ENCODE peak calls at places on chromosomes 16 and 17, in four cellular contexts. One of them, this sample, is unnamed.

GRCh38 chr16:28974007-28974436 is 556 bp upstream of the SPNS1 start:
- DNase-seq in lung: peak
- DNase-seq in HCT116: peak
- DNase-seq in WERI-Rb-1: peak
- DNase-seq in this sample: peak

GRCh38 chr17:61349350-61349749 is 50.3 kb upstream of the TBX2 start:
- DNase-seq in WERI-Rb-1: no peak
- DNase-seq in HCT116: no peak
- DNase-seq in lung: no peak
- DNase-seq in this sample: no peak

GRCh38 chr16:63983401-63983800 is 1138.5 kb downstream of the CDH11 start:
- DNase-seq in WERI-Rb-1: no peak
- DNase-seq in lung: no peak
- DNase-seq in HCT116: no peak
- DNase-seq in this sample: no peak

GRCh38 chr16:55815320-55815719 is 17.6 kb downstream of the CES1 start:
- DNase-seq in HCT116: no peak
- DNase-seq in WERI-Rb-1: no peak
- DNase-seq in lung: no peak
- DNase-seq in this sample: no peak

GRCh38 chr16:3952342-3953131 is 72.0 kb upstream of the CREBBP start:
- DNase-seq in WERI-Rb-1: peak
- DNase-seq in HCT116: no peak
- DNase-seq in lung: no peak
- DNase-seq in this sample: peak

GRCh38 chr17:62749926-62750325 is 58.2 kb downstream of the MARCHF10 start:
- DNase-seq in HCT116: no peak
- DNase-seq in lung: no peak
- DNase-seq in WERI-Rb-1: peak
- DNase-seq in this sample: no peak

GRCh38 chr16:81586421-81586820 is 141.8 kb downstream of the CMIP start:
- DNase-seq in HCT116: peak
- DNase-seq in WERI-Rb-1: no peak
- DNase-seq in lung: no peak
- DNase-seq in this sample: no peak

GRCh38 chr16:66295761-66296546 is 70.5 kb upstream of the CDH5 start:
- DNase-seq in lung: no peak
- DNase-seq in WERI-Rb-1: no peak
- DNase-seq in HCT116: no peak
- DNase-seq in this sample: no peak

GRCh38 chr16:12252616-12253015 is 276.1 kb downstream of the SNX29 start:
- DNase-seq in lung: no peak
- DNase-seq in HCT116: no peak
- DNase-seq in WERI-Rb-1: no peak
- DNase-seq in this sample: no peak

GRCh38 chr17:6422654-6423241 is 12.2 kb downstream of the AIPL1 start:
- DNase-seq in WERI-Rb-1: peak
- DNase-seq in HCT116: no peak
- DNase-seq in lung: no peak
- DNase-seq in this sample: no peak

GRCh38 chr16:9095998-9096397 is 4.6 kb downstream of the HAPSTR1 start:
- DNase-seq in lung: no peak
- DNase-seq in WERI-Rb-1: no peak
- DNase-seq in HCT116: no peak
- DNase-seq in this sample: no peak
- H3K4me3 ChIP-seq in lung: no peak
- H3K4me3 ChIP-seq in WERI-Rb-1: no peak
- H3K4me3 ChIP-seq in HCT116: no peak
- H3K4me3 ChIP-seq in this sample: no peak

GRCh38 chr16:13393816-13394215 is 492.4 kb downstream of the SHISA9 start:
- DNase-seq in HCT116: no peak
- DNase-seq in lung: no peak
- DNase-seq in WERI-Rb-1: no peak
- DNase-seq in this sample: no peak

GRCh38 chr16:13392341-13392740 is 490.9 kb downstream of the SHISA9 start:
- DNase-seq in HCT116: no peak
- DNase-seq in lung: no peak
- DNase-seq in WERI-Rb-1: no peak
- DNase-seq in this sample: no peak

GRCh38 chr16:13390986-13391305 is 489.5 kb downstream of the SHISA9 start:
- DNase-seq in HCT116: no peak
- DNase-seq in WERI-Rb-1: no peak
- DNase-seq in lung: no peak
- DNase-seq in this sample: no peak

GRCh38 chr16:13390093-13390985 is 488.9 kb downstream of the SHISA9 start:
- DNase-seq in HCT116: no peak
- DNase-seq in lung: no peak
- DNase-seq in WERI-Rb-1: no peak
- DNase-seq in this sample: no peak

DNA sequence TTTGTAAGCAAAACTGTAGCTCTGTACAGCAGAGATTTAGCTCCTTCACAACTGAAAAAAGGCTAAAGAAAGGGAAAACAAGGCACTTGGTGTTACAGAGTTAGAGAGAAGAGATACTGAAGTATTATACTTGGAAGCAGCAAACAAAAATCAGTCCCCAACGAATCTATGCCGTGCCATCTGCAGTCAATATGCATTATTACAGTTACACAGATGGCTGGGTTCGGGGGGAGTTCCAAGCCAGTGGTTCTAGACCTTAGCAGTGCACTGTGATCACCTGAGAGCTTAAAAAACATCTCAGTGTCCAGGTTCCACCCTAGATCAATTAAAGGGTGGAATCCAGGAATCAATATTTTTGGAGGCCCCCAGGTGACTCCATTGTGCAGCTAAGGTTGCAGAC is 489.9 kb downstream of the SHISA9 start:
- DNase-seq in WERI-Rb-1: no peak
- DNase-seq in lung: no peak
- DNase-seq in HCT116: no peak
- DNase-seq in this sample: no peak
- TF ChIP-seq CTCF in WERI-Rb-1: no peak
- TF ChIP-seq CTCF in lung: no peak
- TF ChIP-seq CTCF in HCT116: no peak
- TF ChIP-seq CTCF in this sample: no peak

GRCh38 chr17:50196826-50197225 is 4.6 kb downstream of the COL1A1 start:
- DNase-seq in lung: no peak
- DNase-seq in HCT116: no peak
- DNase-seq in WERI-Rb-1: no peak
- DNase-seq in this sample: peak

GRCh38 chr17:50198026-50198669 is 3.3 kb downstream of the COL1A1 start:
- DNase-seq in HCT116: peak
- DNase-seq in WERI-Rb-1: peak
- DNase-seq in lung: peak
- DNase-seq in this sample: peak

GRCh38 chr17:50194441-50195195 is 6.8 kb downstream of the COL1A1 start:
- DNase-seq in WERI-Rb-1: no peak
- DNase-seq in lung: no peak
- DNase-seq in HCT116: no peak
- DNase-seq in this sample: no peak

GRCh38 chr17:50195196-50195865 is 6.1 kb downstream of the COL1A1 start:
- DNase-seq in HCT116: no peak
- DNase-seq in WERI-Rb-1: no peak
- DNase-seq in lung: no peak
- DNase-seq in this sample: no peak

GRCh38 chr17:50196036-50196435 is 5.4 kb downstream of the COL1A1 start:
- DNase-seq in lung: no peak
- DNase-seq in HCT116: no peak
- DNase-seq in WERI-Rb-1: no peak
- DNase-seq in this sample: peak
- H3K27ac ChIP-seq in lung: no peak
- H3K27ac ChIP-seq in HCT116: no peak
- H3K27ac ChIP-seq in WERI-Rb-1: no peak
- H3K27ac ChIP-seq in this sample: peak

DNA sequence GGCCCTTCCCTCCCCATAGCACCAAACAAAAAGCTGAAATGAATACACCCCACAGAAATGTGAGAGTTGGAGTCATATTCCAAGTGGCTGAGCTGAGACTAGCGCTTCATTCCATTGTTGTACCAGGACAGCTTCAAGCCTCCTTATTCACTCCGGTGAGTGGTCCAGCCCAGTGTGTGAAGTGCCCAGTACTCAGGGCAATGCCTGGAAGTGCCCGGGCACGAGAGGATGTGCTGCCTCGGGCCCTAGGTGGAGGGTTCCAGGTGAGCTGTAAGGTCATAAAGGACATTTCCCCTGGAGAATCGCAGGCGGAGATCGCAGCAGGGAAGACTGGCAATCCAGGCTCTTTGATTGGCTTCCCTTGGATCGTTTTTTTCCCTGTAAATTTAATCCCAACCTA is 5.4 kb upstream of the CYLD start:
- DNase-seq in lung: no peak
- DNase-seq in HCT116: no peak
- DNase-seq in WERI-Rb-1: no peak
- DNase-seq in this sample: no peak
- H3K4me3 ChIP-seq in lung: no peak
- H3K4me3 ChIP-seq in HCT116: no peak
- H3K4me3 ChIP-seq in WERI-Rb-1: no peak
- H3K4me3 ChIP-seq in this sample: no peak

GRCh38 chr16:527015-527903 is at the start of gene CAPN15:
- DNase-seq in HCT116: peak
- DNase-seq in lung: peak
- DNase-seq in WERI-Rb-1: peak
- DNase-seq in this sample: peak
- TF ChIP-seq CTCF in HCT116: no peak
- TF ChIP-seq CTCF in lung: no peak
- TF ChIP-seq CTCF in WERI-Rb-1: no peak
- TF ChIP-seq CTCF in this sample: peak

GRCh38 chr17:40472733-40473452 is 28.5 kb downstream of the TNS4 start:
- DNase-seq in lung: no peak
- DNase-seq in HCT116: no peak
- DNase-seq in WERI-Rb-1: no peak
- DNase-seq in this sample: no peak

GRCh38 chr17:40474419-40475002 is 26.9 kb downstream of the TNS4 start:
- DNase-seq in HCT116: no peak
- DNase-seq in WERI-Rb-1: peak
- DNase-seq in lung: no peak
- DNase-seq in this sample: no peak

GRCh38 chr17:40473573-40474365 is 27.7 kb downstream of the TNS4 start:
- DNase-seq in lung: no peak
- DNase-seq in WERI-Rb-1: no peak
- DNase-seq in HCT116: no peak
- DNase-seq in this sample: no peak

GRCh38 chr17:40469805-40470675 is 26.8 kb downstream of the IGFBP4 start:
- DNase-seq in HCT116: no peak
- DNase-seq in WERI-Rb-1: no peak
- DNase-seq in lung: no peak
- DNase-seq in this sample: no peak

GRCh38 chr17:40471856-40472732 is 28.8 kb downstream of the IGFBP4 start:
- DNase-seq in lung: no peak
- DNase-seq in HCT116: no peak
- DNase-seq in WERI-Rb-1: no peak
- DNase-seq in this sample: no peak
- H3K27ac ChIP-seq in lung: no peak
- H3K27ac ChIP-seq in HCT116: no peak
- H3K27ac ChIP-seq in WERI-Rb-1: peak
- H3K27ac ChIP-seq in this sample: peak

GRCh38 chr16:20901441-20902112 is 1.0 kb downstream of the LYRM1 start:
- DNase-seq in WERI-Rb-1: peak
- DNase-seq in lung: peak
- DNase-seq in HCT116: no peak
- DNase-seq in this sample: peak

GRCh38 chr16:20903116-20903888 is 2.7 kb downstream of the LYRM1 start:
- DNase-seq in lung: no peak
- DNase-seq in WERI-Rb-1: no peak
- DNase-seq in HCT116: no peak
- DNase-seq in this sample: no peak

GRCh38 chr16:20901068-20901440 is 483 bp downstream of the LYRM1 start:
- DNase-seq in HCT116: no peak
- DNase-seq in lung: no peak
- DNase-seq in WERI-Rb-1: no peak
- DNase-seq in this sample: no peak

GRCh38 chr16:20903889-20904506 is 3.4 kb downstream of the LYRM1 start:
- DNase-seq in lung: no peak
- DNase-seq in HCT116: no peak
- DNase-seq in WERI-Rb-1: no peak
- DNase-seq in this sample: no peak

GRCh38 chr16:20902426-20902825 is 1.9 kb downstream of the LYRM1 start:
- DNase-seq in HCT116: no peak
- DNase-seq in lung: no peak
- DNase-seq in WERI-Rb-1: peak
- DNase-seq in this sample: no peak
- H3K4me3 ChIP-seq in HCT116: no peak
- H3K4me3 ChIP-seq in lung: no peak
- H3K4me3 ChIP-seq in WERI-Rb-1: peak
- H3K4me3 ChIP-seq in this sample: peak

GRCh38 chr17:28743243-28744103 is at the start of gene TRAF4:
- DNase-seq in WERI-Rb-1: peak
- DNase-seq in lung: peak
- DNase-seq in HCT116: peak
- DNase-seq in this sample: peak
- TF ChIP-seq CTCF in WERI-Rb-1: peak
- TF ChIP-seq CTCF in lung: no peak
- TF ChIP-seq CTCF in HCT116: no peak
- TF ChIP-seq CTCF in this sample: no peak